ENCODE peak calls at places on chromosome 19, in five cellular contexts. One of them, this sample, is unnamed.

GRCh38 chr19:406121-406711 is 2.7 kb downstream of the C2CD4C start:
- DNase-seq in psoas muscle: no peak
- DNase-seq in stimulated activated CD4-positive, alpha-beta T cell treated with anti-CD3 and anti-CD28 coated beads, Interleukin-4, amount 100 ng/mL, for 1 hour: no peak
- DNase-seq in mesendoderm: no peak
- DNase-seq in B cell: no peak
- DNase-seq in this sample: no peak

GRCh38 chr19:5696196-5697021 is 6.3 kb downstream of the RPL36 start:
- DNase-seq in mesendoderm: no peak
- DNase-seq in psoas muscle: no peak
- DNase-seq in B cell: no peak
- DNase-seq in stimulated activated CD4-positive, alpha-beta T cell treated with anti-CD3 and anti-CD28 coated beads, Interleukin-4, amount 100 ng/mL, for 1 hour: no peak
- DNase-seq in this sample: no peak

GRCh38 chr19:5801796-5802616 is 2.9 kb upstream of the NRTN start:
- DNase-seq in stimulated activated CD4-positive, alpha-beta T cell treated with anti-CD3 and anti-CD28 coated beads, Interleukin-4, amount 100 ng/mL, for 1 hour: no peak
- DNase-seq in mesendoderm: peak
- DNase-seq in psoas muscle: no peak
- DNase-seq in B cell: no peak
- DNase-seq in this sample: no peak

GRCh38 chr19:56840452-56841193 is at the start of the genes PEG3 and ZIM2:
- DNase-seq in stimulated activated CD4-positive, alpha-beta T cell treated with anti-CD3 and anti-CD28 coated beads, Interleukin-4, amount 100 ng/mL, for 1 hour: no peak
- DNase-seq in B cell: no peak
- DNase-seq in mesendoderm: peak
- DNase-seq in psoas muscle: peak
- DNase-seq in this sample: peak

GRCh38 chr19:50358483-50359431 is 6.7 kb downstream of the NAPSA start:
- DNase-seq in psoas muscle: peak
- DNase-seq in B cell: peak
- DNase-seq in mesendoderm: no peak
- DNase-seq in stimulated activated CD4-positive, alpha-beta T cell treated with anti-CD3 and anti-CD28 coated beads, Interleukin-4, amount 100 ng/mL, for 1 hour: peak
- DNase-seq in this sample: no peak

GRCh38 chr19:31297991-31298390 is 51.2 kb downstream of the TSHZ3 start:
- DNase-seq in B cell: no peak
- DNase-seq in mesendoderm: no peak
- DNase-seq in stimulated activated CD4-positive, alpha-beta T cell treated with anti-CD3 and anti-CD28 coated beads, Interleukin-4, amount 100 ng/mL, for 1 hour: no peak
- DNase-seq in psoas muscle: no peak
- DNase-seq in this sample: no peak

GRCh38 chr19:35673121-35673804 is 6.9 kb downstream of the UPK1A start:
- DNase-seq in psoas muscle: peak
- DNase-seq in stimulated activated CD4-positive, alpha-beta T cell treated with anti-CD3 and anti-CD28 coated beads, Interleukin-4, amount 100 ng/mL, for 1 hour: peak
- DNase-seq in B cell: peak
- DNase-seq in mesendoderm: peak
- DNase-seq in this sample: no peak

GRCh38 chr19:11479470-11480080 is 1.3 kb downstream of the ELAVL3 start:
- DNase-seq in mesendoderm: peak
- DNase-seq in stimulated activated CD4-positive, alpha-beta T cell treated with anti-CD3 and anti-CD28 coated beads, Interleukin-4, amount 100 ng/mL, for 1 hour: peak
- DNase-seq in B cell: peak
- DNase-seq in psoas muscle: no peak
- DNase-seq in this sample: no peak

GRCh38 chr19:12495002-12495802 is 10.6 kb upstream of the ZNF709 start:
- DNase-seq in B cell: peak
- DNase-seq in mesendoderm: peak
- DNase-seq in psoas muscle: peak
- DNase-seq in stimulated activated CD4-positive, alpha-beta T cell treated with anti-CD3 and anti-CD28 coated beads, Interleukin-4, amount 100 ng/mL, for 1 hour: peak
- DNase-seq in this sample: peak

GRCh38 chr19:48372904-48373303 is 8.7 kb downstream of the SYNGR4 start:
- DNase-seq in stimulated activated CD4-positive, alpha-beta T cell treated with anti-CD3 and anti-CD28 coated beads, Interleukin-4, amount 100 ng/mL, for 1 hour: no peak
- DNase-seq in B cell: no peak
- DNase-seq in psoas muscle: no peak
- DNase-seq in mesendoderm: no peak
- DNase-seq in this sample: no peak

GRCh38 chr19:29303035-29303706 is 90.2 kb upstream of the UQCRFS1 start:
- DNase-seq in stimulated activated CD4-positive, alpha-beta T cell treated with anti-CD3 and anti-CD28 coated beads, Interleukin-4, amount 100 ng/mL, for 1 hour: no peak
- DNase-seq in psoas muscle: no peak
- DNase-seq in B cell: no peak
- DNase-seq in mesendoderm: no peak
- DNase-seq in this sample: no peak

GRCh38 chr19:13153627-13154240 is 3.5 kb downstream of the IER2 start:
- DNase-seq in psoas muscle: peak
- DNase-seq in stimulated activated CD4-positive, alpha-beta T cell treated with anti-CD3 and anti-CD28 coated beads, Interleukin-4, amount 100 ng/mL, for 1 hour: peak
- DNase-seq in B cell: no peak
- DNase-seq in mesendoderm: peak
- DNase-seq in this sample: no peak

GRCh38 chr19:5090780-5091575 is 122.1 kb downstream of the KDM4B start:
- DNase-seq in psoas muscle: no peak
- DNase-seq in stimulated activated CD4-positive, alpha-beta T cell treated with anti-CD3 and anti-CD28 coated beads, Interleukin-4, amount 100 ng/mL, for 1 hour: no peak
- DNase-seq in mesendoderm: peak
- DNase-seq in B cell: no peak
- DNase-seq in this sample: no peak

GRCh38 chr19:40231544-40232424 is 5.3 kb upstream of the CCNP start:
- DNase-seq in psoas muscle: no peak
- DNase-seq in B cell: no peak
- DNase-seq in stimulated activated CD4-positive, alpha-beta T cell treated with anti-CD3 and anti-CD28 coated beads, Interleukin-4, amount 100 ng/mL, for 1 hour: no peak
- DNase-seq in mesendoderm: peak
- DNase-seq in this sample: no peak

GRCh38 chr19:35752746-35753350 is 4.0 kb downstream of the HSPB6 start:
- DNase-seq in psoas muscle: no peak
- DNase-seq in mesendoderm: no peak
- DNase-seq in B cell: no peak
- DNase-seq in stimulated activated CD4-positive, alpha-beta T cell treated with anti-CD3 and anti-CD28 coated beads, Interleukin-4, amount 100 ng/mL, for 1 hour: no peak
- DNase-seq in this sample: no peak

GRCh38 chr19:15304140-15304705 is 28.1 kb downstream of the BRD4 start:
- DNase-seq in stimulated activated CD4-positive, alpha-beta T cell treated with anti-CD3 and anti-CD28 coated beads, Interleukin-4, amount 100 ng/mL, for 1 hour: no peak
- DNase-seq in psoas muscle: no peak
- DNase-seq in B cell: no peak
- DNase-seq in mesendoderm: no peak
- DNase-seq in this sample: no peak

GRCh38 chr19:38861368-38861767 is 11.6 kb upstream of the HNRNPL start:
- DNase-seq in stimulated activated CD4-positive, alpha-beta T cell treated with anti-CD3 and anti-CD28 coated beads, Interleukin-4, amount 100 ng/mL, for 1 hour: no peak
- DNase-seq in B cell: no peak
- DNase-seq in psoas muscle: no peak
- DNase-seq in mesendoderm: no peak
- DNase-seq in this sample: no peak